ENCODE peak calls at places on chromosomes 13 and 19, in five cellular contexts. M, X, B, U and W are unnamed samples.
A peak's percentile ranks its signal among the peaks of the same experiment; 100 is the strongest.

GRCh38 chr13:99312493-99312883 is 5.3 kb upstream of the GPR183 start:
- DNase-seq in U (no peak), M (peak; percentile 39), X (no peak), B (no peak), W (peak; percentile 48)

GRCh38 chr19:31066385-31066784 is 282.9 kb downstream of the TSHZ3 start:
- DNase-seq in X (peak; percentile 42), M (peak; percentile 78), U (no peak), B (no peak), W (peak; percentile 10)

GRCh38 chr19:46718934-46719551 is 2.1 kb upstream of the PRKD2 start:
- DNase-seq in X (no peak), U (no peak), M (no peak), B (no peak), W (no peak)

GRCh38 chr19:48603449-48603848 is 3.1 kb upstream of the SPACA4 start:
- DNase-seq in X (no peak), M (no peak), B (no peak), U (no peak), W (no peak)

GRCh38 chr13:94860981-94861407 is 148.6 kb upstream of the SOX21 start:
- DNase-seq in B (no peak), U (no peak), M (peak; percentile 13), X (no peak), W (no peak)

GRCh38 chr19:35470128-35470527 is 20.1 kb downstream of the KRTDAP start:
- DNase-seq in X (no peak), U (no peak), B (no peak), M (no peak), W (no peak)

GRCh38 chr19:4986471-4986888 is 17.6 kb downstream of the KDM4B start:
- DNase-seq in B (no peak), M (no peak), X (no peak), U (no peak), W (no peak)

GRCh38 chr19:6586726-6587092 is 4.2 kb downstream of the CD70 start:
- DNase-seq in U (no peak), B (no peak), M (no peak), X (no peak), W (no peak)

GRCh38 chr13:44306401-44307192 is 67.0 kb upstream of the SERP2 start:
- DNase-seq in X (peak; percentile 76), M (peak; percentile 99), B (peak; percentile 17), U (peak; percentile 60), W (peak; percentile 18)

DNA sequence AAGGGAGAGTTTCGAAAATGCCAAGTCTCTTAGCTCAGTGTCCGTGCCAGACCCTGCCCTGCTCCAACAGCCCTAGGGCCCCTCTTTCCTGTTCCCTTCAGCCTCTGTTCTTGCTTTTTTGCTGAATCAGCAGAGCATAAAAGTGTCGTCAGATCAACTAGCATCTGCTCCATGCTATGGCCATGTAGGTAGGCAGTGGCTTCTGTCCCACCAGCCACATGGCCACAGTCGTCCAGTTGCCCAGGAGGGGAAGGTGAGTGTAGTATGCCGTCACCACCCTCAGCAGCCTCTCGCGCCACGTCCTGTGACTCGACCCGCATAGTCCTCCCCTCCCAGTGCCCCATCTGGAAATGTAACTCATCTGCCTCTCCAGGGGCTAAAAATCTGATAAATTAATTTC is 50.9 kb upstream of the ATP11A start:
- DNase-seq in U (no peak), M (no peak), X (no peak), B (no peak), W (peak; percentile 86)
- H3K4me2 ChIP-seq in U (no peak overlapping the region), M (no peak overlapping the region), X (no peak overlapping the region), B (no peak overlapping the region), W (no peak overlapping the region)

GRCh38 chr19:55116232-55117062 is 990 bp downstream of the PPP1R12C start:
- DNase-seq in X (peak; percentile 64), U (no peak), B (no peak), M (peak; percentile 66), W (peak; percentile 45)
- H3K23ac ChIP-seq in X (peak overlapping the region; percentile 94), U (no peak overlapping the region), B (peak overlapping the region; percentile 83), M (peak overlapping the region; percentile 74), W (no peak overlapping the region)

GRCh38 chr13:40613192-40613818 is 53.1 kb downstream of the FOXO1 start:
- DNase-seq in U (no peak), B (no peak), X (no peak), M (no peak), W (no peak)
- H3K4me2 ChIP-seq in U (no peak overlapping the region), B (no peak overlapping the region), X (no peak overlapping the region), M (no peak overlapping the region), W (no peak overlapping the region)

GRCh38 chr13:110706570-110707378 is 858 bp upstream of the CARS2 start:
- DNase-seq in U (no peak), X (peak; percentile 37), B (no peak), M (no peak), W (peak; percentile 42)

GRCh38 chr13:110705356-110705825 is 525 bp downstream of the CARS2 start:
- DNase-seq in M (no peak), B (no peak), U (no peak), X (no peak), W (peak; percentile 25)

GRCh38 chr13:110702089-110702488 is 3.8 kb downstream of the CARS2 start:
- DNase-seq in M (no peak), U (no peak), B (no peak), X (no peak), W (no peak)

GRCh38 chr13:110702591-110703526 is 3.1 kb downstream of the CARS2 start:
- DNase-seq in M (peak; percentile 62), B (no peak), U (no peak), X (no peak), W (no peak)

GRCh38 chr13:110705826-110706569 is at the start of gene CARS2:
- DNase-seq in B (peak; percentile 95), X (peak; percentile 99), U (peak; percentile 99), M (peak; percentile 91), W (peak; percentile 99)
- H3K23ac ChIP-seq in B (peak within 1 kb of the TSS; percentile 58), X (no peak within 1 kb of the TSS), U (no peak within 1 kb of the TSS), M (peak within 1 kb of the TSS; percentile 58), W (peak within 1 kb of the TSS; percentile 100)